ENCODE peak calls at places on chromosomes 16 and 17, in four cellular contexts. Z is uterus, S is AG04450, Q is transverse colon. A is an unnamed sample.

GRCh38 chr17:82237746-82238561 is 9.1 kb downstream of the SLC16A3 start:
- DNase-seq in Z (no peak), S (no peak), Q (no peak), A (no peak)

GRCh38 chr17:75876190-75876937 is 2.0 kb downstream of the TRIM47 start:
- DNase-seq in Z (no peak), S (no peak), Q (peak), A (no peak)

GRCh38 chr17:35766903-35767510 is 6.3 kb downstream of the C17orf50 start:
- DNase-seq in Z (no peak), S (no peak), Q (no peak), A (no peak)

GRCh38 chr16:21100447-21100846 is 50.2 kb downstream of the DNAH3 start:
- DNase-seq in Z (no peak), S (peak), Q (no peak), A (no peak)

GRCh38 chr17:83195330-83196087 is 116.1 kb downstream of the METRNL start:
- DNase-seq in Z (peak), S (no peak), Q (no peak), A (no peak)

GRCh38 chr17:29155966-29156338 is 24.2 kb downstream of the MYO18A start:
- DNase-seq in Z (no peak), S (no peak), Q (no peak), A (no peak)

GRCh38 chr16:21156767-21157467 is 1.6 kb upstream of the LDAF1 start:
- DNase-seq in Z (peak), S (no peak), Q (peak), A (no peak)

GRCh38 chr16:49523435-49524159 is 150.0 kb downstream of the C16orf78 start:
- DNase-seq in Z (no peak), S (no peak), Q (no peak), A (no peak)

GRCh38 chr16:84633622-84634021 is 14.7 kb upstream of the KLHL36 start:
- DNase-seq in Z (peak), S (no peak), Q (no peak), A (peak)

GRCh38 chr16:81821422-81822128 is 42.5 kb downstream of the PLCG2 start:
- DNase-seq in Z (no peak), S (no peak), Q (peak), A (no peak)

GRCh38 chr16:19898924-19899604 is 14.4 kb upstream of the GPRC5B start:
- DNase-seq in Z (no peak), S (no peak), Q (peak), A (no peak)

GRCh38 chr16:57096192-57096591 is 3.8 kb downstream of the CPNE2 start:
- DNase-seq in Z (no peak), S (no peak), Q (no peak), A (no peak)

GRCh38 chr16:57093845-57094564 is 1.6 kb downstream of the CPNE2 start:
- DNase-seq in Z (no peak), S (no peak), Q (peak), A (no peak)

GRCh38 chr16:57092786-57093301 is 461 bp downstream of the CPNE2 start:
- DNase-seq in Z (peak), S (no peak), Q (peak), A (no peak)

GRCh38 chr16:57096793-57097192 is 4.4 kb downstream of the CPNE2 start:
- DNase-seq in Z (no peak), S (no peak), Q (no peak), A (no peak)

DNA sequence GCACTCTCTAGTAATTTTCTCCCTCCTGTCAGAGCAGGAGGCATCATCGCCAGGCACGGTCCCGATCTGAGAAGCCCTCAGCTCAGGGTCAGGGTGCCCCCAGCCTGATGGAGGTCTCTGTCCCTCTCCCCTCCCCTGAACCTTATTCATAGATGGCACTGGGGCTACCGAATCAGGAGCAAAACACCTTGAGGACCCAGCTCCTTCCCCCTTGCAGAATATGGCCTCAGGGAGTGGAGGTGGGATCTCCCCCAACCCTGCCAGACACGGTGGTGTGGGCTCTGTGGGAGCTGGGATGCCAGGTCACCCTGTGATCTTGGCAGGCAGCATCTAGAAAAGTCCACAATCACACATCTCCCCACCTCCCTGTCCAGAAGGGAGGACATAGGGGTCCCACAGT is 2.5 kb downstream of the CPNE2 start:
- DNase-seq in Z (no peak), S (no peak), Q (no peak), A (no peak)
- H3K27ac ChIP-seq in Z (no peak), S (no peak), Q (no peak), A (no peak)

GRCh38 chr16:28904828-28905227 is 20.2 kb downstream of the RABEP2 start:
- DNase-seq in Z (no peak), S (no peak), Q (no peak), A (no peak)
- H3K4me3 ChIP-seq in Z (no peak), S (no peak), Q (no peak), A (no peak)

GRCh38 chr16:15961060-15961511 is 11.7 kb downstream of the ABCC1 start:
- DNase-seq in Z (no peak), S (no peak), Q (no peak), A (no peak)
- H3K27ac ChIP-seq in Z (no peak), S (peak), Q (peak), A (no peak)

GRCh38 chr17:64449545-64449944 is 630 bp downstream of the MILR1 start:
- DNase-seq in Z (no peak), S (no peak), Q (no peak), A (no peak)

GRCh38 chr17:64447526-64447925 is 1.4 kb upstream of the MILR1 start:
- DNase-seq in Z (no peak), S (no peak), Q (no peak), A (no peak)

GRCh38 chr17:64443086-64443760 is 5.7 kb upstream of the MILR1 start:
- DNase-seq in Z (no peak), S (no peak), Q (no peak), A (no peak)

DNA sequence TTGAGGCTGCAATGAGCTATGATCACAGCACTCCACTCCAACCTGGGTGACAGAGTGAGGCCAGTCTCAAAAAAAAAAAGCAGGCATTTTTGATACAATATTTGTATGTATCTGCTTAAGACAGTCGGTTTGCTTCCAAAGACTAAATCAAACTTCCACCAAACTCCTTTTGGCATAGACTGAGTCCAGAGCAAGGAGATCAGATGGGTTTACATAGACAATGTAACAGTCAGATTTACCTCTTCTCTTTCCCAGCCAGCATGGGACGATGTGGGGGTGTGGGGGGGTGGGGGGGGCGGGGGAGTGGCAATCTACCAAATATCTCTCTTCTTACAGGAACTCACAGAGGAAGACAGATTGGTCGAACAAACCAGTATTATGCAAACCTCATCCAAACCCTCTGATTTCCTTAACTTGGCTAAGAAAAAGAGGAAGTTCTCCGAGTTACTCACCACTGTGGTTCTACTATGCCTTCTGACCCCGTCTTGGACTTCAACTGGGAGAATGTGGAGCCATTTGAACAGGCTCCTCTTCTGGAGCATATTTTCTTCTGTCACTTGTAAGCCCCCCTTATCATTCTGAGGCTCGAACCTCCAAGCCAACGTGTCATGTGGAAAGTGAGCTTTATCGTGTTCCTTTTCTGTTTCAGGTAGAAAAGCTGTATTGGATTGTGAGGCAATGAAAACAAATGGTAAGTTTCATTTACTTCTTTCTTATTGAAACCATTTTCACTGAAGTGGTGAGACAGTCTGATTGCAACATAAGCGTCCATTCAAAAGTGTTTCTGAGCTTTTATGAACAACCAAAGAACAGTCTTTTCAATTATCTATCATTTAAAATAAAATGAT is at the start of gene MILR1:
- DNase-seq in Z (peak), S (peak), Q (peak), A (peak)
- H3K4me3 ChIP-seq in Z (no peak), S (no peak), Q (no peak), A (no peak)

DNA sequence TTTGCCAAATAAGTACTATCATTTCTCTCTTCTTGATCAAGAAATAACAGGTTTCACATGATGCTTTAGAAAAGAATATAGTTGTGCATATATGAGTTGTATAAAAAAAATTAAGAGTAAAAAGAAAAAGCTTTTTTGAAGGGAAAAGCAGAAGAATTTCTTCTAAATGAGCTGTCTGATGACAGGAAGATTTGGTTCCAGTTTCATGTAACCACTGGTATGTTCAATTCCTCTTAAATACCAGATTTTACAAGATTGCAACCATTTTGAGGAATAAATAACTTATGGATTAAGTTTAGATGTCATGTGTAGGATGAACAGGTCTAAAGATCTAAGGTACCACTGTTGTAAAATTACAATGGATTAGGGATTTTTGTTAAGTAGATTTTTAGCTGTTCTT is 45.0 kb downstream of the VMP1 start:
- DNase-seq in Z (no peak), S (no peak), Q (no peak), A (no peak)
- H3K27ac ChIP-seq in Z (no peak), S (no peak), Q (no peak), A (no peak)

DNA sequence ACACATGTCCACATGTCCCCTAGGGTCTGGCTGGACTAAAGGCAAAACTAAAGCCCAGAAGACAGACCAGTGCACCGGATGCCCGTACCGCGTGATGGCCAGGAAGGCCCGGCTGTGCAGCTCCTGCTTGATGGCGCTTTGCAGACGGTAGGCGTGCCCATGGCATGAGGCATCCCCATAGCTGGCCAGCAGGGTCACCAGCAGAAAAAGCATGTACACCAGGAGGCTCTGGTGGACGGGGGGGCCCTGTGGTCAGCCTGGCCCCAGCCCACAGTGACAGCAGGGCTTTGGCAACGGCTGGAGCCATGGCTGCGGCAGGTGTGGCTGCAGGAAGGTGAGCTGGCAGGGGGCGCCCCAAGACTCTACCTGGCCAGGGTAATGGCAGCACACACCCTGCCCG is 42.8 kb downstream of the PKD1 start:
- DNase-seq in Z (no peak), S (no peak), Q (no peak), A (no peak)
- H3K4me3 ChIP-seq in Z (no peak), S (no peak), Q (no peak), A (no peak)

GRCh38 chr16:67227567-67227921 is 614 bp downstream of the TMEM208 start:
- DNase-seq in Z (no peak), S (no peak), Q (no peak), A (no peak)

GRCh38 chr16:67223992-67224391 is 2.9 kb upstream of the TMEM208 start:
- DNase-seq in Z (no peak), S (no peak), Q (no peak), A (no peak)

GRCh38 chr16:67226804-67227566 is at the start of gene TMEM208:
- DNase-seq in Z (peak), S (peak), Q (peak), A (peak)

GRCh38 chr16:67228034-67228785 is 1.3 kb downstream of the TMEM208 start:
- DNase-seq in Z (no peak), S (no peak), Q (no peak), A (no peak)

GRCh38 chr16:67226295-67226803 is 581 bp upstream of the TMEM208 start:
- DNase-seq in Z (no peak), S (no peak), Q (no peak), A (no peak)
- H3K27ac ChIP-seq in Z (peak), S (no peak), Q (peak), A (peak)

GRCh38 chr17:49487202-49487601 is 7.9 kb upstream of the NGFR start:
- DNase-seq in Z (no peak), S (no peak), Q (no peak), A (no peak)
- H3K4me3 ChIP-seq in Z (no peak), S (no peak), Q (no peak), A (no peak)

GRCh38 chr17:77735341-77736206 is 222.9 kb upstream of the TNRC6C start:
- DNase-seq in Z (peak), S (no peak), Q (no peak), A (peak)

GRCh38 chr17:77736721-77737120 is 221.8 kb upstream of the TNRC6C start:
- DNase-seq in Z (no peak), S (no peak), Q (no peak), A (peak)

GRCh38 chr17:77736207-77736600 is 222.3 kb upstream of the TNRC6C start:
- DNase-seq in Z (peak), S (no peak), Q (no peak), A (peak)

GRCh38 chr17:77738666-77739531 is 219.6 kb upstream of the TNRC6C start:
- DNase-seq in Z (no peak), S (no peak), Q (no peak), A (peak)

GRCh38 chr17:77737442-77738265 is 220.8 kb upstream of the TNRC6C start:
- DNase-seq in Z (no peak), S (no peak), Q (no peak), A (peak)
- H3K27ac ChIP-seq in Z (no peak), S (no peak), Q (no peak), A (peak)

A was measured in right atrium auricular region.